ENCODE peak calls at places on chromosomes 11 and 22, in six cellular contexts. P is SK-N-SH, N is A549, T is K562, L is HepG2, D is GM12878. O is an unnamed sample.

GRCh38 chr11:11411401-11411985 is 58.4 kb upstream of the CSNK2A3 start:
- DNase-seq in P (no peak), N (no peak), T (no peak), L (no peak), D (no peak), O (no peak)

GRCh38 chr11:128603003-128603715 is 15.8 kb upstream of the ETS1 start:
- DNase-seq in P (no peak), N (no peak), T (no peak), L (no peak), D (no peak), O (no peak)

GRCh38 chr11:113730887-113731726 is 25.0 kb upstream of the TMPRSS5 start:
- DNase-seq in P (peak), N (peak), T (peak), L (peak), D (no peak), O (peak)

GRCh38 chr11:44979536-44980399 is 29.1 kb upstream of the TP53I11 start:
- DNase-seq in P (no peak), N (peak), T (no peak), L (no peak), D (no peak), O (no peak)

GRCh38 chr22:46501701-46502100 is 35.7 kb downstream of the CELSR1 start:
- DNase-seq in P (no peak), N (peak), T (no peak), L (no peak), D (no peak), O (peak)

GRCh38 chr22:41917906-41918791 is 3.3 kb upstream of the SHISA8 start:
- DNase-seq in P (no peak), N (peak), T (no peak), L (no peak), D (no peak), O (peak)

GRCh38 chr11:25198704-25199103 is 701.9 kb downstream of the LUZP2 start:
- DNase-seq in P (peak), N (no peak), T (no peak), L (no peak), D (no peak), O (no peak)

GRCh38 chr22:27879923-27880322 is 39.1 kb downstream of the PITPNB start:
- DNase-seq in P (peak), N (peak), T (peak), L (peak), D (no peak), O (peak)

GRCh38 chr11:69417211-69418085 is 64.0 kb upstream of the LINC01488 start:
- DNase-seq in P (no peak), N (no peak), T (no peak), L (no peak), D (no peak), O (no peak)

GRCh38 chr11:15629690-15630321 is 515.1 kb downstream of the INSC start:
- DNase-seq in P (no peak), N (peak), T (no peak), L (peak), D (no peak), O (no peak)

GRCh38 chr22:48705917-48706605 is 1121.6 kb downstream of the BRD1 start:
- DNase-seq in P (no peak), N (no peak), T (no peak), L (no peak), D (no peak), O (no peak)

GRCh38 chr11:128669491-128669890 is 24.4 kb upstream of the FLI1 start:
- DNase-seq in P (no peak), N (no peak), T (no peak), L (no peak), D (no peak), O (peak)

GRCh38 chr11:74325649-74326645 is 14.5 kb upstream of the P4HA3 start:
- DNase-seq in P (no peak), N (no peak), T (no peak), L (no peak), D (no peak), O (peak)

DNA sequence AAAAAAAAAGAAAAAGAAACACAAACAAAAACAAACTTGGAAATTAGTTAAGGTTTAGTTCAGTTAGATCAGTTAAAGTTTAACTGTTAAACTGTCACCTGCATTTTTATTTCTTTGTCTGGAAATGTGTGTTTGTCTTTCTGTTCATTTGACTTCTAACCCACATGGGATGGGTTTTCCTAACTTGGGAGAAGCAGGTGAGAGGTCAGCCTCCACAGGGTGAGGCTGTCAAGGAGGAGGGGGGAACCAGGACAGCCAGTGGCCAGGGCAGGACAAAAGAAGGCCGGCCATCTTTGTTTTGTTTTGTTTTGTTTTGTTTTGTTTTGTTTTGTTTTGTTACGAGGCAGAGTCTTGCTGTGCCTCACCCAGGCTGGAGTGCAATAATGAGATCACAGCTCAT is 13.4 kb upstream of the GCAT start:
- DNase-seq in P (no peak), N (no peak), T (no peak), L (no peak), D (no peak), O (no peak)
- TF ChIP-seq SMC3 in P (no peak), N (no peak), T (no peak), L (no peak), D (no peak), O (no peak)

GRCh38 chr11:58616594-58616993 is 5.9 kb upstream of the CNTF start:
- DNase-seq in P (no peak), N (peak), T (no peak), L (no peak), D (no peak), O (peak)
- TF ChIP-seq SMC3 in P (no peak), N (no peak), T (no peak), L (no peak), D (no peak), O (no peak)

GRCh38 chr11:125978778-125979378 is 33.0 kb downstream of the VSIG10L2 start:
- DNase-seq in P (no peak), N (no peak), T (no peak), L (no peak), D (no peak), O (no peak)

GRCh38 chr11:125975634-125976033 is 29.8 kb downstream of the VSIG10L2 start:
- DNase-seq in P (no peak), N (no peak), T (no peak), L (no peak), D (no peak), O (no peak)

GRCh38 chr11:125976156-125976555 is 30.3 kb downstream of the VSIG10L2 start:
- DNase-seq in P (no peak), N (no peak), T (no peak), L (no peak), D (no peak), O (no peak)

GRCh38 chr11:125978171-125978570 is 32.3 kb downstream of the VSIG10L2 start:
- DNase-seq in P (no peak), N (no peak), T (no peak), L (no peak), D (no peak), O (no peak)

GRCh38 chr11:125977333-125977732 is 31.5 kb downstream of the VSIG10L2 start:
- DNase-seq in P (no peak), N (no peak), T (no peak), L (no peak), D (no peak), O (no peak)
- TF ChIP-seq SMC3 in P (no peak), N (no peak), T (no peak), L (no peak), D (no peak), O (no peak)

DNA sequence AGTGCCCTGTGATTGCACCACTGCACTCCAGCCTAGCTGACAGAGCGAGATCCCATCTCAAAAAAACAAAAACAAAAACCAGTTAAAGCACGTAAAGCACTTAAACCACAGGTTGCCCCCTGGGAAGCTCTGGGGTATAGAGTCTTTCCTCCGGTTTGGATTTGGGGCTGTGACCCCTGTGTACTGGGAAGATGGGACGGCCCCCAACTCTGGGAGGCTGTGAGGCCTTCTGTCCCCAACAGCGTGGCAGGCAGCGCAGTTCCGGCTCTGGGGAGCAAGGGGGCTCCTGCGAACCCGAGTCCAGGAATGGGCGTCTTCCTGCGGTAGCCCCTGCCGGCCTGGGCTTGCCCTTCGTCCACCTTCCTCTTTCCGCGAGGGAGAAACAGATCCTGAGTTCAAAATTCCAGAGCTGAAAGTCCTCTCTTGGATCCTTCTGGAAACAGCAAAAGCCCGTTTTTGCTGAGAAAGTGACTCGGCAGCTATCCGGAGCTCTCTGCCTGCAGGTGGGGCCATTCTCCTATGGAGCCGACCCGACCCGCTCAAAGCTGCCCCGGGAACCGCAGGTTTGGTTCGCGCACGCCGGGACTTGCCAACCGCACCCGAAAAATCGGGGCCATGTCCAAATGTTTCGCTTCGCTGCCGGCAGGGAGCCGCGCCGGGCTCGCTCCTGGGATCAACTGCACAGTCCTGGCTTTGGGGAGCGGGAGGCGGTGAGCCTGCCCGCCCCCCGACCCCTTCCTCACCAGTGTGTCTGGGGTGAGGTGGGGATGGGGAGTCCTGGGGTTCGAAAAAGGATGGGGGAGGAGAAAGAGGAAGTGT is 36.3 kb upstream of the POLA2 start:
- DNase-seq in P (peak), N (peak), T (peak), L (peak), D (no peak), O (peak)
- TF ChIP-seq SMC3 in P (no peak), N (no peak), T (peak), L (peak), D (peak), O (peak)

GRCh38 chr11:2327032-2327431 is 25.2 kb downstream of the TSPAN32 start:
- DNase-seq in P (no peak), N (no peak), T (no peak), L (no peak), D (no peak), O (no peak)

GRCh38 chr11:2325719-2326118 is 23.9 kb downstream of the TSPAN32 start:
- DNase-seq in P (no peak), N (no peak), T (no peak), L (no peak), D (no peak), O (peak)

GRCh38 chr11:2329551-2329950 is 27.7 kb downstream of the TSPAN32 start:
- DNase-seq in P (no peak), N (no peak), T (no peak), L (no peak), D (no peak), O (no peak)

GRCh38 chr11:2328656-2329354 is 27.0 kb downstream of the TSPAN32 start:
- DNase-seq in P (no peak), N (no peak), T (no peak), L (no peak), D (no peak), O (no peak)

GRCh38 chr11:2328040-2328439 is 26.2 kb downstream of the TSPAN32 start:
- DNase-seq in P (no peak), N (no peak), T (no peak), L (no peak), D (no peak), O (no peak)
- TF ChIP-seq SMC3 in P (no peak), N (no peak), T (no peak), L (no peak), D (no peak), O (no peak)

GRCh38 chr11:62400281-62400680 is 18.6 kb upstream of the SCGB1A1 start:
- DNase-seq in P (no peak), N (no peak), T (no peak), L (no peak), D (no peak), O (no peak)

GRCh38 chr11:62401356-62401755 is 17.5 kb upstream of the SCGB1A1 start:
- DNase-seq in P (no peak), N (no peak), T (no peak), L (no peak), D (no peak), O (no peak)

GRCh38 chr11:62399172-62399867 is 19.5 kb upstream of the SCGB1A1 start:
- DNase-seq in P (no peak), N (no peak), T (no peak), L (no peak), D (no peak), O (no peak)

GRCh38 chr11:62400760-62401159 is 18.1 kb upstream of the SCGB1A1 start:
- DNase-seq in P (peak), N (no peak), T (peak), L (no peak), D (no peak), O (peak)

DNA sequence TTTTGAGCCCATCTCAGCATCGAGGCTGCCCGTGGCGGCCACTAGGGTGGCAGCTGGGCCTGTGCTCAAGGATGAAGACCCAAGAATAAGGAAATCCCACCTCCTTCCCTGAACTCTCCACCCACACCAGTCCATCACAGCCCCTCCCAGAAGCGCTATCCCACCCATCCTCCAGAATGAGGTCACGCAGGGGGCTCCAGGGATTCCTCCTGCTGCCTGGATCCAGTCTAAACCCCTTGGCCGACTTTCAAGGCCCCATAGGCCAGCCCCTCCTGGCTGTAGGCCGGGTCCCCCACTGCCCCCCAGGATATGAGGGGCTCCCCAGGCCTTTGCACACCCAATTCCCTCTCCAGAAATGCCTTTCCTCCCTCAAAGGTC is 19.0 kb upstream of the SCGB1A1 start:
- DNase-seq in P (no peak), N (no peak), T (no peak), L (no peak), D (no peak), O (no peak)
- TF ChIP-seq SMC3 in P (no peak), N (no peak), T (no peak), L (no peak), D (no peak), O (no peak)